ENCODE peak calls at places on chromosomes 12 and 14, in four cellular contexts. One of them, this sample, is unnamed.

GRCh38 chr14:93081875-93082570 is 33.7 kb downstream of the ITPK1 start:
- DNase-seq in Peyer's patch: no peak
- DNase-seq in heart left ventricle: no peak
- DNase-seq in astrocyte of the cerebellum: no peak
- DNase-seq in this sample: no peak

GRCh38 chr14:45332360-45332988 is 79.5 kb upstream of the MIS18BP1 start:
- DNase-seq in Peyer's patch: no peak
- DNase-seq in heart left ventricle: no peak
- DNase-seq in astrocyte of the cerebellum: no peak
- DNase-seq in this sample: no peak

GRCh38 chr12:32437095-32437515 is 37.7 kb downstream of the FGD4 start:
- DNase-seq in Peyer's patch: no peak
- DNase-seq in heart left ventricle: no peak
- DNase-seq in astrocyte of the cerebellum: peak; percentile 75
- DNase-seq in this sample: peak; percentile 22

GRCh38 chr12:57864382-57864781 is 17.9 kb upstream of the CTDSP2 start:
- DNase-seq in Peyer's patch: no peak
- DNase-seq in heart left ventricle: no peak
- DNase-seq in astrocyte of the cerebellum: no peak
- DNase-seq in this sample: no peak

GRCh38 chr12:124680863-124681778 is 113.7 kb upstream of the NCOR2 start:
- DNase-seq in Peyer's patch: no peak
- DNase-seq in heart left ventricle: no peak
- DNase-seq in astrocyte of the cerebellum: peak; percentile 68
- DNase-seq in this sample: peak; percentile 83

GRCh38 chr12:96227365-96228106 is 33.4 kb downstream of the ELK3 start:
- DNase-seq in Peyer's patch: no peak
- DNase-seq in heart left ventricle: no peak
- DNase-seq in astrocyte of the cerebellum: no peak
- DNase-seq in this sample: no peak

GRCh38 chr14:44463386-44464004 is 43.6 kb downstream of the FSCB start:
- DNase-seq in Peyer's patch: no peak
- DNase-seq in heart left ventricle: no peak
- DNase-seq in astrocyte of the cerebellum: no peak
- DNase-seq in this sample: no peak

GRCh38 chr12:1668833-1669543 is 21.9 kb upstream of the ADIPOR2 start:
- DNase-seq in Peyer's patch: no peak
- DNase-seq in heart left ventricle: peak; percentile 63
- DNase-seq in astrocyte of the cerebellum: no peak
- DNase-seq in this sample: no peak

GRCh38 chr14:37594238-37594915 is 672 bp downstream of the FOXA1 start:
- DNase-seq in Peyer's patch: peak; percentile 79
- DNase-seq in heart left ventricle: no peak
- DNase-seq in astrocyte of the cerebellum: peak; percentile 61
- DNase-seq in this sample: peak; percentile 65

GRCh38 chr12:89192419-89192818 is 159.9 kb downstream of the DUSP6 start:
- DNase-seq in Peyer's patch: no peak
- DNase-seq in heart left ventricle: no peak
- DNase-seq in astrocyte of the cerebellum: no peak
- DNase-seq in this sample: no peak

GRCh38 chr14:92460916-92461579 is 52.5 kb upstream of the RIN3 start:
- DNase-seq in Peyer's patch: no peak
- DNase-seq in heart left ventricle: no peak
- DNase-seq in astrocyte of the cerebellum: peak; percentile 23
- DNase-seq in this sample: peak; percentile 69

GRCh38 chr12:52082026-52082667 is 2.6 kb downstream of the SMIM41 start:
- DNase-seq in Peyer's patch: no peak
- DNase-seq in heart left ventricle: peak; percentile 76
- DNase-seq in astrocyte of the cerebellum: no peak
- DNase-seq in this sample: no peak

GRCh38 chr14:101875726-101876268 is 88.6 kb upstream of the DYNC1H1 start:
- DNase-seq in Peyer's patch: no peak
- DNase-seq in heart left ventricle: no peak
- DNase-seq in astrocyte of the cerebellum: no peak
- DNase-seq in this sample: no peak

GRCh38 chr12:54417712-54418440 is 1.2 kb downstream of the ITGA5 start:
- DNase-seq in Peyer's patch: no peak
- DNase-seq in heart left ventricle: no peak
- DNase-seq in astrocyte of the cerebellum: no peak
- DNase-seq in this sample: no peak

GRCh38 chr12:68158427-68158826 is 1.1 kb downstream of the IFNG start:
- DNase-seq in Peyer's patch: no peak
- DNase-seq in heart left ventricle: no peak
- DNase-seq in astrocyte of the cerebellum: no peak
- DNase-seq in this sample: peak; percentile 16

GRCh38 chr12:129902371-129903091 is 1.3 kb downstream of the TMEM132D start:
- DNase-seq in Peyer's patch: no peak
- DNase-seq in heart left ventricle: no peak
- DNase-seq in astrocyte of the cerebellum: no peak
- DNase-seq in this sample: no peak

GRCh38 chr14:93045965-93046695 is 69.6 kb downstream of the ITPK1 start:
- DNase-seq in Peyer's patch: no peak
- DNase-seq in heart left ventricle: no peak
- DNase-seq in astrocyte of the cerebellum: peak; percentile 62
- DNase-seq in this sample: no peak

GRCh38 chr12:27623645-27624044 is 72.6 kb upstream of the REP15 start:
- DNase-seq in Peyer's patch: no peak
- DNase-seq in heart left ventricle: no peak
- DNase-seq in astrocyte of the cerebellum: no peak
- DNase-seq in this sample: no peak

GRCh38 chr12:3933074-3933818 is 60.0 kb upstream of the PARP11 start:
- DNase-seq in Peyer's patch: no peak
- DNase-seq in heart left ventricle: no peak
- DNase-seq in astrocyte of the cerebellum: no peak
- DNase-seq in this sample: no peak

GRCh38 chr12:105418232-105418631 is 87.7 kb downstream of the C12orf75 start:
- DNase-seq in Peyer's patch: no peak
- DNase-seq in heart left ventricle: no peak
- DNase-seq in astrocyte of the cerebellum: peak; percentile 35
- DNase-seq in this sample: peak; percentile 66

GRCh38 chr12:123152823-123153222 is 1.9 kb upstream of the PITPNM2 start:
- DNase-seq in Peyer's patch: no peak
- DNase-seq in heart left ventricle: no peak
- DNase-seq in astrocyte of the cerebellum: no peak
- DNase-seq in this sample: no peak

GRCh38 chr12:123445388-123446344 is 9.2 kb upstream of the RILPL2 start:
- DNase-seq in Peyer's patch: no peak
- DNase-seq in heart left ventricle: no peak
- DNase-seq in astrocyte of the cerebellum: no peak
- DNase-seq in this sample: no peak

GRCh38 chr12:52247622-52248540 is 14.8 kb downstream of the KRT7 start:
- DNase-seq in Peyer's patch: no peak
- DNase-seq in heart left ventricle: peak; percentile 8
- DNase-seq in astrocyte of the cerebellum: no peak
- DNase-seq in this sample: no peak

GRCh38 chr14:22378181-22378580 is 210.8 kb downstream of the DAD1 start:
- DNase-seq in Peyer's patch: no peak
- DNase-seq in heart left ventricle: no peak
- DNase-seq in astrocyte of the cerebellum: no peak
- DNase-seq in this sample: no peak

GRCh38 chr12:75613981-75614380 is 102.6 kb upstream of the KRR1 start:
- DNase-seq in Peyer's patch: no peak
- DNase-seq in heart left ventricle: no peak
- DNase-seq in astrocyte of the cerebellum: no peak
- DNase-seq in this sample: no peak

GRCh38 chr14:102511538-102511937 is 2.0 kb upstream of the ANKRD9 start:
- DNase-seq in Peyer's patch: peak; percentile 84
- DNase-seq in heart left ventricle: no peak
- DNase-seq in astrocyte of the cerebellum: no peak
- DNase-seq in this sample: no peak

GRCh38 chr12:122788387-122788786 is 14.0 kb downstream of the CCDC62 start:
- DNase-seq in Peyer's patch: no peak
- DNase-seq in heart left ventricle: no peak
- DNase-seq in astrocyte of the cerebellum: peak; percentile 12
- DNase-seq in this sample: no peak

GRCh38 chr14:71485833-71486232 is 446.4 kb upstream of the RGS6 start:
- DNase-seq in Peyer's patch: no peak
- DNase-seq in heart left ventricle: no peak
- DNase-seq in astrocyte of the cerebellum: no peak
- DNase-seq in this sample: no peak

GRCh38 chr12:9669534-9669933 is at the start of gene CLEC2D:
- DNase-seq in Peyer's patch: no peak
- DNase-seq in heart left ventricle: no peak
- DNase-seq in astrocyte of the cerebellum: no peak
- DNase-seq in this sample: no peak

GRCh38 chr12:116697305-116698130 is 40.4 kb downstream of the SPRING1 start:
- DNase-seq in Peyer's patch: no peak
- DNase-seq in heart left ventricle: no peak
- DNase-seq in astrocyte of the cerebellum: no peak
- DNase-seq in this sample: no peak

GRCh38 chr14:31920003-31920402 is 157.1 kb upstream of the ARHGAP5 start:
- DNase-seq in Peyer's patch: no peak
- DNase-seq in heart left ventricle: no peak
- DNase-seq in astrocyte of the cerebellum: no peak
- DNase-seq in this sample: no peak

GRCh38 chr14:28494196-28494595 is 272.4 kb upstream of the FOXG1 start:
- DNase-seq in Peyer's patch: no peak
- DNase-seq in heart left ventricle: no peak
- DNase-seq in astrocyte of the cerebellum: no peak
- DNase-seq in this sample: no peak

GRCh38 chr12:11228268-11228879 is 41.1 kb downstream of the PRB3 start:
- DNase-seq in Peyer's patch: no peak
- DNase-seq in heart left ventricle: no peak
- DNase-seq in astrocyte of the cerebellum: peak; percentile 9
- DNase-seq in this sample: peak; percentile 11

GRCh38 chr12:32253154-32253795 is 146.1 kb upstream of the FGD4 start:
- DNase-seq in Peyer's patch: no peak
- DNase-seq in heart left ventricle: no peak
- DNase-seq in astrocyte of the cerebellum: no peak
- DNase-seq in this sample: no peak

GRCh38 chr14:60199321-60199720 is 34.1 kb upstream of the DHRS7 start:
- DNase-seq in Peyer's patch: no peak
- DNase-seq in heart left ventricle: no peak
- DNase-seq in astrocyte of the cerebellum: no peak
- DNase-seq in this sample: no peak

GRCh38 chr14:60196291-60196690 is 31.1 kb upstream of the DHRS7 start:
- DNase-seq in Peyer's patch: no peak
- DNase-seq in heart left ventricle: no peak
- DNase-seq in astrocyte of the cerebellum: no peak
- DNase-seq in this sample: no peak

GRCh38 chr14:60197629-60198318 is 32.6 kb upstream of the DHRS7 start:
- DNase-seq in Peyer's patch: no peak
- DNase-seq in heart left ventricle: no peak
- DNase-seq in astrocyte of the cerebellum: no peak
- DNase-seq in this sample: no peak

GRCh38 chr14:60189923-60190840 is 25.0 kb upstream of the DHRS7 start:
- DNase-seq in Peyer's patch: no peak
- DNase-seq in heart left ventricle: no peak
- DNase-seq in astrocyte of the cerebellum: no peak
- DNase-seq in this sample: no peak

GRCh38 chr14:60195179-60195810 is 30.1 kb upstream of the DHRS7 start:
- DNase-seq in Peyer's patch: no peak
- DNase-seq in heart left ventricle: no peak
- DNase-seq in astrocyte of the cerebellum: no peak
- DNase-seq in this sample: no peak
- TF ChIP-seq CTCF in Peyer's patch: no peak
- TF ChIP-seq CTCF in heart left ventricle: peak; percentile 45
- TF ChIP-seq CTCF in astrocyte of the cerebellum: no peak
- TF ChIP-seq CTCF in this sample: no peak

DNA sequence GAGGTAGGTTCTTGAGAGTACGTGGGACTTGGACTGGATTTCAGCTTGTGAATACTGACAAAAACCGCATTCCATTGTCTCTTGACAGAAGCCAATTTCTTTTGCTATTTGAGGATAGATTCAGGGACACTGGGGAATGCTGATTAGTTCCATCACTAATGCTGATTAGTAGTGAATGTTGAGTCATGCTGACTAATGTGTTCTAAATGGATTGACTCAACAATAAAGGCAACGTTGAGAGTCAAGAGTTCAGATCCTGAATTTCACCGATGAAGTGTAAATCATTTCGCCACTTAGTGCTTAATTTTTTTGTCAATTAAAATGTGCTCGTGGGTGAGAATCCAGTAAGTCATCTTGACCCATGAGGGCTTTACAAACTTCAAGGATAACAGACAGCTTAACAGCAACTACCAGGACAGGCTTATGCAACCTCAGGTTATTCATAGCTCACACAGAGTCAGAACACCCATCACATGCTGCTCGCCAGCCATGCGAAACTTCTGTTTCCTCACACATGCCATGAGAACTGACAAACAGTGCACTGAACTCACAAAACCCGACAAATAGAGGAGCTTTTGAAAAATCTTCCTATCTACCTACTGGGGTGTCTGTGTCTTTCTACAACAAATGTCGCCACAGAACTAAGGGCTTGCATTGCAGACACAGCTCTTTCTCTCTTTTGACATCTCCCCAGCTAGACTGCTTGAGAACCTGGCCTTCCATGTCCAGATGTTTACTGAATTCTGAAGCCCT is 316.5 kb downstream of the ZFP36L1 start:
- DNase-seq in Peyer's patch: no peak
- DNase-seq in heart left ventricle: no peak
- DNase-seq in astrocyte of the cerebellum: peak; percentile 85
- DNase-seq in this sample: no peak
- H3K4me3 ChIP-seq in Peyer's patch: no peak overlapping the region
- H3K4me3 ChIP-seq in heart left ventricle: no peak overlapping the region
- H3K4me3 ChIP-seq in astrocyte of the cerebellum: no peak overlapping the region
- H3K4me3 ChIP-seq in this sample: no peak overlapping the region

GRCh38 chr12:71124833-71125460 is 32.9 kb downstream of the TSPAN8 start:
- DNase-seq in Peyer's patch: no peak
- DNase-seq in heart left ventricle: no peak
- DNase-seq in astrocyte of the cerebellum: no peak
- DNase-seq in this sample: no peak

GRCh38 chr12:71129364-71129763 is 28.4 kb downstream of the TSPAN8 start:
- DNase-seq in Peyer's patch: no peak
- DNase-seq in heart left ventricle: no peak
- DNase-seq in astrocyte of the cerebellum: no peak
- DNase-seq in this sample: no peak

GRCh38 chr12:71128191-71128590 is 29.6 kb downstream of the TSPAN8 start:
- DNase-seq in Peyer's patch: no peak
- DNase-seq in heart left ventricle: no peak
- DNase-seq in astrocyte of the cerebellum: no peak
- DNase-seq in this sample: no peak

GRCh38 chr12:71125949-71126348 is 31.9 kb downstream of the TSPAN8 start:
- DNase-seq in Peyer's patch: no peak
- DNase-seq in heart left ventricle: no peak
- DNase-seq in astrocyte of the cerebellum: no peak
- DNase-seq in this sample: no peak

GRCh38 chr12:71125515-71125914 is 32.3 kb downstream of the TSPAN8 start:
- DNase-seq in Peyer's patch: no peak
- DNase-seq in heart left ventricle: no peak
- DNase-seq in astrocyte of the cerebellum: no peak
- DNase-seq in this sample: no peak
- TF ChIP-seq CTCF in Peyer's patch: no peak
- TF ChIP-seq CTCF in heart left ventricle: no peak
- TF ChIP-seq CTCF in astrocyte of the cerebellum: no peak
- TF ChIP-seq CTCF in this sample: no peak

GRCh38 chr12:69947922-69948321 is 122.9 kb downstream of the MYRFL start:
- DNase-seq in Peyer's patch: no peak
- DNase-seq in heart left ventricle: no peak
- DNase-seq in astrocyte of the cerebellum: no peak
- DNase-seq in this sample: no peak
- H3K4me3 ChIP-seq in Peyer's patch: no peak overlapping the region
- H3K4me3 ChIP-seq in heart left ventricle: no peak overlapping the region
- H3K4me3 ChIP-seq in astrocyte of the cerebellum: no peak overlapping the region
- H3K4me3 ChIP-seq in this sample: no peak overlapping the region

GRCh38 chr14:41393512-41393911 is 213.2 kb upstream of the LRFN5 start:
- DNase-seq in Peyer's patch: no peak
- DNase-seq in heart left ventricle: no peak
- DNase-seq in astrocyte of the cerebellum: no peak
- DNase-seq in this sample: no peak
- TF ChIP-seq CTCF in Peyer's patch: no peak
- TF ChIP-seq CTCF in heart left ventricle: no peak
- TF ChIP-seq CTCF in astrocyte of the cerebellum: no peak
- TF ChIP-seq CTCF in this sample: no peak